ENCODE peak calls at places on chromosomes 3 and 15, in five cellular contexts. F is adrenal gland, T is choroid plexus epithelial cell, Y is GM04504, L is cardiac fibroblast. Q is an unnamed sample.

GRCh38 chr15:92629276-92629974 is 26.1 kb downstream of the FAM174B start:
- DNase-seq in T (no peak), Y (no peak), F (no peak), L (no peak), Q (no peak)

GRCh38 chr3:14352002-14352627 is 50.3 kb upstream of the SLC6A6 start:
- DNase-seq in T (no peak), Y (no peak), F (no peak), L (peak; percentile 20), Q (no peak)

GRCh38 chr15:60905587-60905986 is 323.5 kb downstream of the RORA start:
- DNase-seq in Y (no peak), F (no peak), T (no peak), L (no peak), Q (no peak)

GRCh38 chr15:89455535-89455934 is 40.8 kb downstream of the RHCG start:
- DNase-seq in T (no peak), F (no peak), L (no peak), Y (no peak), Q (no peak)

GRCh38 chr3:102104093-102104492 is 254.8 kb downstream of the NFKBIZ start:
- DNase-seq in T (peak; percentile 35), F (no peak), L (peak; percentile 30), Y (no peak), Q (no peak)

GRCh38 chr15:58134886-58135285 is 3.3 kb upstream of the AQP9 start:
- DNase-seq in T (no peak), Y (no peak), F (no peak), L (no peak), Q (no peak)

GRCh38 chr15:98722645-98723044 is 74.3 kb downstream of the IGF1R start:
- DNase-seq in T (no peak), Y (no peak), L (no peak), F (no peak), Q (no peak)

GRCh38 chr3:139343895-139344856 is at the start of gene MRPS22:
- DNase-seq in L (peak; percentile 90), T (peak; percentile 94), Y (peak; percentile 69), F (peak; percentile 82), Q (peak; percentile 95)

GRCh38 chr15:48963524-48964113 is at the start of gene SHC4:
- DNase-seq in T (peak; percentile 90), Y (peak; percentile 58), F (peak; percentile 80), L (peak; percentile 84), Q (peak; percentile 75)

GRCh38 chr3:142850395-142851023 is 38.4 kb downstream of the PCOLCE2 start:
- DNase-seq in F (no peak), T (peak; percentile 97), L (peak; percentile 88), Y (peak; percentile 82), Q (peak; percentile 84)

Q was measured in AG20443.